ENCODE peak calls at places on chromosomes 12 and 14, in seven cellular contexts. K is foreskin fibroblast, Y is lung, Z is lower lobe of right lung, V is retinal pigment epithelial cell, L is fibroblast of mammary gland, C is cardiac muscle cell. I is an unnamed sample.

GRCh38 chr14:31429791-31430190 is 9.4 kb upstream of the HEATR5A start:
- DNase-seq in K (no peak), V (no peak), Z (no peak), L (no peak), C (no peak), Y (no peak), I (no peak)

GRCh38 chr14:88352299-88353097 is 29.4 kb upstream of the KCNK10 start:
- DNase-seq in L (peak), Z (no peak), V (peak), C (peak), Y (no peak), K (peak), I (no peak)

GRCh38 chr12:76548222-76548837 is 11.2 kb downstream of the OSBPL8 start:
- DNase-seq in C (no peak), L (no peak), K (no peak), V (no peak), Y (no peak), Z (no peak), I (no peak)

GRCh38 chr12:94092516-94093241 is 55.7 kb upstream of the PLXNC1 start:
- DNase-seq in L (peak), K (no peak), Y (no peak), Z (no peak), C (peak), V (no peak), I (no peak)

GRCh38 chr14:67557656-67558055 is 24.6 kb downstream of the PLEKHH1 start:
- DNase-seq in L (no peak), C (no peak), Y (no peak), Z (no peak), K (no peak), V (no peak), I (no peak)

GRCh38 chr14:58737511-58737910 is 99.7 kb downstream of the DACT1 start:
- DNase-seq in C (no peak), V (no peak), Z (no peak), K (no peak), L (no peak), Y (no peak), I (no peak)

GRCh38 chr12:113477171-113477841 is 5.6 kb upstream of the LHX5 start:
- DNase-seq in Z (no peak), C (no peak), L (no peak), K (no peak), V (no peak), Y (no peak), I (no peak)

GRCh38 chr14:53619625-53620324 is 336.9 kb downstream of the BMP4 start:
- DNase-seq in V (no peak), Z (no peak), C (peak), Y (no peak), L (peak), K (peak), I (no peak)

GRCh38 chr12:49962861-49963765 is 1.4 kb downstream of the AQP5 start:
- DNase-seq in K (no peak), Y (peak), Z (peak), L (no peak), V (peak), C (no peak), I (no peak)

GRCh38 chr14:54817506-54817905 is 85.1 kb downstream of the GCH1 start:
- DNase-seq in K (no peak), C (no peak), L (no peak), V (no peak), Z (no peak), Y (no peak), I (no peak)

GRCh38 chr12:3145036-3145435 is 67.9 kb downstream of the TSPAN9 start:
- DNase-seq in Z (no peak), L (no peak), V (no peak), C (no peak), Y (no peak), K (no peak), I (no peak)

GRCh38 chr14:22303589-22304195 is 285.3 kb downstream of the DAD1 start:
- DNase-seq in K (no peak), Y (no peak), V (no peak), Z (no peak), L (peak), C (peak), I (no peak)

GRCh38 chr14:72416081-72416849 is 477.6 kb downstream of the DPF3 start:
- DNase-seq in V (no peak), C (no peak), Y (no peak), K (no peak), Z (no peak), L (no peak), I (no peak)

GRCh38 chr12:15563683-15564082 is 225.5 kb downstream of the EPS8 start:
- DNase-seq in Z (no peak), K (peak), Y (no peak), L (peak), C (peak), V (no peak), I (no peak)

GRCh38 chr14:68148763-68149162 is 329.2 kb downstream of the RAD51B start:
- DNase-seq in L (no peak), C (no peak), V (no peak), K (no peak), Z (no peak), Y (no peak), I (no peak)

GRCh38 chr12:124289634-124290600 is 5.0 kb upstream of the RFLNA start:
- DNase-seq in V (no peak), Z (peak), C (no peak), Y (no peak), K (peak), L (peak), I (no peak)

GRCh38 chr12:132824053-132824452 is 4.6 kb downstream of the GOLGA3 start:
- DNase-seq in V (no peak), Z (no peak), L (peak), K (no peak), Y (no peak), C (no peak), I (no peak)

GRCh38 chr12:57242691-57243454 is 8.1 kb downstream of the STAC3 start:
- DNase-seq in Y (no peak), V (no peak), Z (no peak), L (no peak), K (no peak), C (peak), I (no peak)

GRCh38 chr12:123271182-123271491 is 519 bp downstream of the CDK2AP1 start:
- DNase-seq in K (peak), C (peak), Y (peak), Z (peak), V (no peak), L (peak), I (no peak)

GRCh38 chr14:104237651-104238423 is 99.5 kb downstream of the KIF26A start:
- DNase-seq in V (no peak), L (no peak), K (no peak), Y (no peak), C (no peak), Z (no peak), I (no peak)

GRCh38 chr14:72665259-72665658 is 228.6 kb downstream of the DPF3 start:
- DNase-seq in K (peak), C (peak), Z (no peak), V (peak), Y (no peak), L (peak), I (peak)

GRCh38 chr12:29732211-29732992 is 51.3 kb downstream of the TMTC1 start:
- DNase-seq in L (no peak), V (peak), C (peak), Z (no peak), Y (no peak), K (no peak), I (no peak)

GRCh38 chr12:62194616-62195015 is 65.6 kb upstream of the USP15 start:
- DNase-seq in V (no peak), L (peak), Y (no peak), C (peak), Z (no peak), K (no peak), I (no peak)

DNA sequence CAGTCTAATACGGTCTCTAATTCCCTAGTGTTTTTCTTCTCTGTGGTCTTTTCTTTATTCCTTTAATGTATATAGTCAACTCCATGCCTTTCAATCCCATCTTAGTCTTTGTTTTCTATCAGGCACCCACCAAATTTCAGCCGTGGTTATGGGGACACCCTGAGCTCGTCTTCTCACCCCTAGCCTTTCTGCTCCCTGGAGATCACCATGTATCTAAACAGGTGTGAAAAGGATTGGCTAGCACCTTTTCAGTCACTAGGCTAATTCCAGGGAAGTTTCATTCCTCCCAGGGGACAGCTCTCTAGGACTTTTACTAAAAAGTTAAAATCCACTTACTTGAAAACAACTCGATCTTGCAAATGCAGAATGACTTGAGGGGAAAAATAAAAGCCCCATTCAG is 291.3 kb downstream of the ETNK1 start:
- DNase-seq in C (no peak), Z (no peak), Y (no peak), L (no peak), K (no peak), V (no peak), I (no peak)
- TF ChIP-seq CTCF in C (no peak), Z (no peak), Y (no peak), L (no peak), K (no peak), V (no peak), I (no peak)

DNA sequence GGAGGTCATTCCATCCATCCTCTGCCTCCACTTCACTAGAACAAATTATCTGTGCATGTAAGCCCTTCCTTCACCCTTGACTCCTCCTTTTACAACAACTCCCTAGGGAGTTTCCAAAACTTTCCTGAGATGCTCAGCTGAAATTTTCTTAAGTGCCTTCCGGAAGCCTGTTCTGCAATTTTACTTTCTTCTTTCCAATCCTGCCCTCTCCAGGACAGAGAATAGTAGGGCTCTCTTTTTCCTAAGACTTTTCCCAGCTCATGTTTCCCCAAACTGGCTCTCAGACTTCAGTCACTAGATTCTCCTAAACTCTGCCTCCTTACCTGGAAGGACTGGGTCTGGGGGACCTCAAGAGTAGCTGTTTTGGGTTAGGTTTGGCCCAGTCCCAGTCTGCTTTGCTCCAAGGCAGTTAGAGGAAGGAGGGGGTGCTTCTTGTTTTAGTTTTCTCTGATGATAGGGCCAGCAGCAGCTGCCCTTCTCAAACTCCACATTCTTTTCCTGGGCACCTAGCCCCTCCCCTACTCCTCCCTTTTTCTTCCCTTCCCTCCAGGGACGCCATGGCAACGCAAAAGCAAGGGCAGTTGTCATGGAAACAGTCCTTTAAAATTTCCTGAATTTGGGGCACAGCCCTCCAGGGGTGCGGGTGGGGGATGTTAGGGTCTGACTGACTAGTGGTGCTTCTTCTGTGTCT is 17.1 kb downstream of the PPP1R1A start:
- DNase-seq in Y (no peak), V (no peak), C (peak), Z (no peak), K (no peak), L (peak), I (no peak)
- TF ChIP-seq CTCF in Y (no peak), V (no peak), C (peak), Z (no peak), K (no peak), L (no peak), I (no peak)

DNA sequence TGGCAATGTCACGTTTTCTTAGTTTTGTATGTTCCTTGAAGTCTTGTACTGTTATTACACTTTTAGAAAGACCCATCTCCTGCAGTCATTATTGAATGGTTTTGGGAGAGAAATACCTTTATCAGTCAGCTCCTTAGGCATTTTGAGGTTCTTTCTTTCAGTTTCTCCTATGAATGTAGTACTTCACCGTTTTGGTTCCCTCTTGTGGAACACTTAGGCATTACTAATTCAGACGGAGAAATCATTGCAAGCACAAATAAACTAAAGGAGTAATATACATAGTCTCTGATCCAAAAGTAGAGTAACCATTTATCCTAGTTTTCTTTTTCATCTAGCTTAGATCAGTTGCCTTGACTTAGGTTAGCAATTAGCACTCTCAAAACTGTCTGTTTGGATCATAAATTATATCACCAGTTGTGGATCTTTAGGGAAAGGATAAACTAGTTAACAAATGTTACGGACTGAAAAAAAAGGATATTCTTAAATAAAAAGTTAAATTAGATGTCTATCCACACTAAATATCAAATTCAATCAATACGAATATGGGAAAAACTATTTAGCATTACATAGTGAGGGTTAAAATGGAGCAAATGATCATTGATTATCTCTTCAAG is 1538.3 kb upstream of the SEL1L start:
- DNase-seq in Y (no peak), C (peak), L (peak), K (no peak), Z (no peak), V (no peak), I (no peak)
- TF ChIP-seq CTCF in Y (no peak), C (no peak), L (peak), K (peak), Z (peak), V (peak), I (peak)

GRCh38 chr12:114638790-114639435 is 45.1 kb downstream of the TBX3 start:
- DNase-seq in L (no peak), Y (no peak), Z (no peak), V (no peak), K (no peak), C (no peak), I (no peak)

GRCh38 chr12:114631242-114631641 is 52.7 kb downstream of the TBX3 start:
- DNase-seq in K (no peak), V (no peak), Y (no peak), Z (no peak), L (no peak), C (no peak), I (no peak)

DNA sequence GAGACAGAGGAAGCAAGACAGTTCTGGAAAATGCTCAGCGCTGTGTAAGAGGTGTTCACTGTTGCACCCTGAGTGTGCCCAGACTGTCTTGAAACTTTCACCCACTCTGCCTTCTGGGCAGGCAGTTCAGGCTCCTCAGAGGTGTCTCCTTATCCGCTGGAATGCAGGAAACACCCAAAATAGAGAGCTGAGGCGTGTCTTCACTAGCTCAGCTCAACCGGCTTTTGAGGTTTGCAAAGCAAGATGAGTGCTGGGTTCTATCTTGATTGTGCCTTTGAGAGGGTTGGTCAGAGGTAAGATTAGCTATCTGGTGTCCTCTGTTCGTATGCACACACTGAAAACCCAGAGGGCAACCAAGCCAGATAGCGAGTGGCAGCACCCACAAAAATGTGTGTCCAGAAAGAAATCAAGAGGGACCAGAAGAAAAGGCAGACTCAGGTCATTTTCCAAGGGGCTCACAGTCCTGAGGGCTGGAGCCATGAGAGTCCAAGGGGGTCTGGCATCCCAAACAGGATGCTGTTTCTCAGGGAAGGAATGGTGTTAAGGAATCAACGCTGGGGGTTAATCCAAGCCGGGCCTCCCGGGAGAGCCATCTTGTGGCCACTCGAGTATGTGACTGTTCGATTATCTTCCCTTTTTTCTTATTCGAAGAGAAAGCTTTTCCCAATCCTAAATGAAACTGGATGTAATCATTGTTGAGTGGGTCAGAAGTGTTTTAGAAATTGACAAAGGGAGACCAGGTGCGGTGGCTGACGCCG is 47.1 kb downstream of the TBX3 start:
- DNase-seq in K (peak), Z (no peak), Y (no peak), V (no peak), C (peak), L (peak), I (no peak)
- TF ChIP-seq CTCF in K (peak), Z (no peak), Y (no peak), V (peak), C (peak), L (peak), I (peak)

GRCh38 chr14:81938341-81938740 is 404.7 kb upstream of the SEL1L start:
- DNase-seq in Z (no peak), L (no peak), V (no peak), Y (no peak), C (no peak), K (no peak), I (no peak)
- TF ChIP-seq CTCF in Z (no peak), L (no peak), V (no peak), Y (no peak), C (no peak), K (no peak), I (no peak)

GRCh38 chr12:27304856-27305255 is 27.8 kb upstream of the BMAL2 start:
- DNase-seq in K (no peak), C (no peak), Y (no peak), Z (no peak), V (no peak), L (no peak), I (no peak)

GRCh38 chr12:27309995-27310315 is 22.7 kb upstream of the BMAL2 start:
- DNase-seq in Z (no peak), Y (no peak), V (no peak), C (no peak), L (no peak), K (no peak), I (no peak)

GRCh38 chr12:27303139-27304111 is 29.2 kb upstream of the BMAL2 start:
- DNase-seq in V (no peak), C (no peak), Z (no peak), Y (no peak), L (no peak), K (no peak), I (no peak)

GRCh38 chr12:27309293-27309994 is 23.2 kb upstream of the BMAL2 start:
- DNase-seq in Z (no peak), V (no peak), C (no peak), Y (no peak), L (no peak), K (no peak), I (no peak)

DNA sequence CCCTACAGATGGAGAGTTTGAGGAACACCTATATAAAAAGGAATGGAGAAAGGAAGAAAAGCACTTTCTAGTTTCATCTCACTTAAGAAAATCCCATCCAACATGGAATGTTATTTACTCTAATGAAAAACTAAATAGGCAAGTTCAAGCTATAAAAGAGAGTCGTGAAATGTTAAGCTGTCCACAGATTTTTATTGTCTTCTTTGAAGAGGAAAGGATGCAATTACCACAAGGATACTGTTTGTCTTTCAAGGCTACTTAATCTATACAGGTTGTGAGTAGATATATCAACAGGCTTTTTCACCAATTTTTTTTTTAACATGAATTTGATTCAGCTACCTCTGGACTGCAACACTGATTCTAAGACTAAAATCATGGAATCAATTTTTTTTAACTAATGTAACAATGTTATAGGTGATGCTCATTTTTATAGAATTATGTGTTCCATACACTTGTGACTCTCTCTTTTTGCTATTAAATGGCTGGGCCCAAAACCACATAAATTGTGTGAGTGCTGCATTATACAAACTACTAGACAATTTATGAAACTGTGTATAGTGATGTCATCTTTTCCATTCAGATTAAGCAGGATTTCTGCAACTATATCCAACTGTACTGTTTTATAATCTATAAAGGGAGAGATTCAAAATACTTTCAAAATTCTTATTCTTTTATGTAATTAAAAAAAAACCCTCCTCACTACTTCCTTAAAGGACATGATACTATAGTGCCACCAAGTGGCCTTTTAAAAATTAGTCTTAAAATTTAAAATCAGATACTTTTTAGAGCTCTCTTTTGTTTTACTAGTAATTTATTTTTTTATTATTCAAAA is 26.7 kb upstream of the BMAL2 start:
- DNase-seq in K (no peak), L (peak), V (no peak), Z (no peak), C (peak), Y (no peak), I (peak)
- TF ChIP-seq CTCF in K (no peak), L (peak), V (peak), Z (peak), C (peak), Y (no peak), I (peak)

GRCh38 chr12:120817559-120818330 is 86.4 kb downstream of the SPPL3 start:
- DNase-seq in L (no peak), Y (no peak), V (no peak), C (no peak), K (no peak), Z (no peak), I (no peak)
- TF ChIP-seq CTCF in L (no peak), Y (no peak), V (no peak), C (no peak), K (no peak), Z (no peak), I (no peak)

I was measured in AG09319.